ENCODE peak calls at places on chromosomes 11 and 22, in seven cellular contexts. One of them, this sample, is unnamed.

GRCh38 chr11:123195182-123196059 is at the start of gene CLMP:
- DNase-seq in lower leg skin: peak; percentile 89
- DNase-seq in pancreas: no peak
- DNase-seq in cardiac fibroblast: peak; percentile 77
- DNase-seq in Peyer's patch: peak; percentile 60
- DNase-seq in heart right ventricle: no peak
- DNase-seq in activated CD8-positive, alpha-beta T cell treated with anti-CD3 and anti-CD28 coated beads for 36 hours: peak; percentile 14
- DNase-seq in this sample: no peak

GRCh38 chr11:48081151-48082010 is 101.0 kb downstream of the PTPRJ start:
- DNase-seq in lower leg skin: peak; percentile 89
- DNase-seq in pancreas: no peak
- DNase-seq in cardiac fibroblast: peak; percentile 81
- DNase-seq in Peyer's patch: no peak
- DNase-seq in heart right ventricle: peak; percentile 76
- DNase-seq in activated CD8-positive, alpha-beta T cell treated with anti-CD3 and anti-CD28 coated beads for 36 hours: peak; percentile 24
- DNase-seq in this sample: peak; percentile 77

GRCh38 chr22:19174106-19175025 is 4.2 kb downstream of the SLC25A1 start:
- DNase-seq in lower leg skin: no peak
- DNase-seq in pancreas: no peak
- DNase-seq in cardiac fibroblast: peak; percentile 89
- DNase-seq in Peyer's patch: no peak
- DNase-seq in heart right ventricle: no peak
- DNase-seq in activated CD8-positive, alpha-beta T cell treated with anti-CD3 and anti-CD28 coated beads for 36 hours: no peak
- DNase-seq in this sample: no peak

GRCh38 chr11:100847696-100848216 is 160.7 kb downstream of the ARHGAP42 start:
- DNase-seq in lower leg skin: no peak
- DNase-seq in pancreas: no peak
- DNase-seq in cardiac fibroblast: no peak
- DNase-seq in Peyer's patch: no peak
- DNase-seq in heart right ventricle: no peak
- DNase-seq in activated CD8-positive, alpha-beta T cell treated with anti-CD3 and anti-CD28 coated beads for 36 hours: no peak
- DNase-seq in this sample: no peak

GRCh38 chr11:112255075-112255739 is 5.5 kb downstream of the PLET1 start:
- DNase-seq in lower leg skin: no peak
- DNase-seq in pancreas: no peak
- DNase-seq in cardiac fibroblast: peak; percentile 78
- DNase-seq in Peyer's patch: no peak
- DNase-seq in heart right ventricle: peak; percentile 15
- DNase-seq in activated CD8-positive, alpha-beta T cell treated with anti-CD3 and anti-CD28 coated beads for 36 hours: no peak
- DNase-seq in this sample: peak; percentile 52

GRCh38 chr11:46332568-46333128 is 14.6 kb upstream of the DGKZ start:
- DNase-seq in lower leg skin: no peak
- DNase-seq in pancreas: no peak
- DNase-seq in cardiac fibroblast: no peak
- DNase-seq in Peyer's patch: no peak
- DNase-seq in heart right ventricle: no peak
- DNase-seq in activated CD8-positive, alpha-beta T cell treated with anti-CD3 and anti-CD28 coated beads for 36 hours: peak; percentile 71
- DNase-seq in this sample: no peak

GRCh38 chr22:18095101-18095805 is 15.4 kb upstream of the TUBA8 start:
- DNase-seq in lower leg skin: no peak
- DNase-seq in pancreas: no peak
- DNase-seq in cardiac fibroblast: no peak
- DNase-seq in Peyer's patch: no peak
- DNase-seq in heart right ventricle: no peak
- DNase-seq in activated CD8-positive, alpha-beta T cell treated with anti-CD3 and anti-CD28 coated beads for 36 hours: peak; percentile 30
- DNase-seq in this sample: no peak

GRCh38 chr11:14029971-14030531 is 67.5 kb downstream of the SPON1 start:
- DNase-seq in lower leg skin: no peak
- DNase-seq in pancreas: peak; percentile 47
- DNase-seq in cardiac fibroblast: peak; percentile 91
- DNase-seq in Peyer's patch: peak; percentile 65
- DNase-seq in heart right ventricle: peak; percentile 65
- DNase-seq in activated CD8-positive, alpha-beta T cell treated with anti-CD3 and anti-CD28 coated beads for 36 hours: no peak
- DNase-seq in this sample: peak; percentile 9

GRCh38 chr11:9260182-9261146 is 4.7 kb downstream of the DENND5A start:
- DNase-seq in lower leg skin: no peak
- DNase-seq in pancreas: no peak
- DNase-seq in cardiac fibroblast: no peak
- DNase-seq in Peyer's patch: no peak
- DNase-seq in heart right ventricle: no peak
- DNase-seq in activated CD8-positive, alpha-beta T cell treated with anti-CD3 and anti-CD28 coated beads for 36 hours: peak; percentile 32
- DNase-seq in this sample: no peak

GRCh38 chr11:17923213-17923612 is 89.6 kb downstream of the SERGEF start:
- DNase-seq in lower leg skin: no peak
- DNase-seq in pancreas: no peak
- DNase-seq in cardiac fibroblast: peak; percentile 77
- DNase-seq in Peyer's patch: no peak
- DNase-seq in heart right ventricle: peak; percentile 29
- DNase-seq in activated CD8-positive, alpha-beta T cell treated with anti-CD3 and anti-CD28 coated beads for 36 hours: no peak
- DNase-seq in this sample: no peak

GRCh38 chr11:90947930-90948329 is 725.1 kb upstream of the CHORDC1 start:
- DNase-seq in lower leg skin: no peak
- DNase-seq in pancreas: no peak
- DNase-seq in cardiac fibroblast: no peak
- DNase-seq in Peyer's patch: no peak
- DNase-seq in heart right ventricle: no peak
- DNase-seq in activated CD8-positive, alpha-beta T cell treated with anti-CD3 and anti-CD28 coated beads for 36 hours: no peak
- DNase-seq in this sample: no peak

GRCh38 chr11:119907934-119908760 is 179.1 kb upstream of the NECTIN1 start:
- DNase-seq in lower leg skin: no peak
- DNase-seq in pancreas: no peak
- DNase-seq in cardiac fibroblast: no peak
- DNase-seq in Peyer's patch: no peak
- DNase-seq in heart right ventricle: no peak
- DNase-seq in activated CD8-positive, alpha-beta T cell treated with anti-CD3 and anti-CD28 coated beads for 36 hours: no peak
- DNase-seq in this sample: no peak

GRCh38 chr22:42202669-42203068 is 67.8 kb downstream of the TCF20 start:
- DNase-seq in lower leg skin: no peak
- DNase-seq in pancreas: no peak
- DNase-seq in cardiac fibroblast: peak; percentile 15
- DNase-seq in Peyer's patch: no peak
- DNase-seq in heart right ventricle: no peak
- DNase-seq in activated CD8-positive, alpha-beta T cell treated with anti-CD3 and anti-CD28 coated beads for 36 hours: peak; percentile 74
- DNase-seq in this sample: no peak

GRCh38 chr22:19242699-19243098 is 48.8 kb downstream of the CLTCL1 start:
- DNase-seq in lower leg skin: no peak
- DNase-seq in pancreas: no peak
- DNase-seq in cardiac fibroblast: no peak
- DNase-seq in Peyer's patch: no peak
- DNase-seq in heart right ventricle: no peak
- DNase-seq in activated CD8-positive, alpha-beta T cell treated with anti-CD3 and anti-CD28 coated beads for 36 hours: no peak
- DNase-seq in this sample: no peak

GRCh38 chr11:83063073-83063754 is 8.5 kb downstream of the RAB30 start:
- DNase-seq in lower leg skin: no peak
- DNase-seq in pancreas: no peak
- DNase-seq in cardiac fibroblast: peak; percentile 55
- DNase-seq in Peyer's patch: no peak
- DNase-seq in heart right ventricle: no peak
- DNase-seq in activated CD8-positive, alpha-beta T cell treated with anti-CD3 and anti-CD28 coated beads for 36 hours: peak; percentile 36
- DNase-seq in this sample: no peak

GRCh38 chr11:67345949-67346819 is 7.2 kb downstream of the POLD4 start:
- DNase-seq in lower leg skin: no peak
- DNase-seq in pancreas: peak; percentile 67
- DNase-seq in cardiac fibroblast: peak; percentile 77
- DNase-seq in Peyer's patch: no peak
- DNase-seq in heart right ventricle: no peak
- DNase-seq in activated CD8-positive, alpha-beta T cell treated with anti-CD3 and anti-CD28 coated beads for 36 hours: peak; percentile 41
- DNase-seq in this sample: no peak

GRCh38 chr11:112173152-112173551 is 2.2 kb upstream of the BCO2 start:
- DNase-seq in lower leg skin: no peak
- DNase-seq in pancreas: no peak
- DNase-seq in cardiac fibroblast: no peak
- DNase-seq in Peyer's patch: no peak
- DNase-seq in heart right ventricle: peak; percentile 36
- DNase-seq in activated CD8-positive, alpha-beta T cell treated with anti-CD3 and anti-CD28 coated beads for 36 hours: no peak
- DNase-seq in this sample: no peak

GRCh38 chr22:40147388-40148176 is 30.1 kb upstream of the TNRC6B start:
- DNase-seq in lower leg skin: no peak
- DNase-seq in pancreas: no peak
- DNase-seq in cardiac fibroblast: no peak
- DNase-seq in Peyer's patch: no peak
- DNase-seq in heart right ventricle: no peak
- DNase-seq in activated CD8-positive, alpha-beta T cell treated with anti-CD3 and anti-CD28 coated beads for 36 hours: no peak
- DNase-seq in this sample: no peak

GRCh38 chr11:7903940-7904339 is 27.1 kb downstream of the OR10A6 start:
- DNase-seq in lower leg skin: no peak
- DNase-seq in pancreas: no peak
- DNase-seq in cardiac fibroblast: no peak
- DNase-seq in Peyer's patch: no peak
- DNase-seq in heart right ventricle: no peak
- DNase-seq in activated CD8-positive, alpha-beta T cell treated with anti-CD3 and anti-CD28 coated beads for 36 hours: no peak
- DNase-seq in this sample: no peak

GRCh38 chr11:10894666-10895065 is 36.8 kb upstream of the ZBED5 start:
- DNase-seq in lower leg skin: no peak
- DNase-seq in pancreas: no peak
- DNase-seq in cardiac fibroblast: no peak
- DNase-seq in Peyer's patch: no peak
- DNase-seq in heart right ventricle: no peak
- DNase-seq in activated CD8-positive, alpha-beta T cell treated with anti-CD3 and anti-CD28 coated beads for 36 hours: no peak
- DNase-seq in this sample: no peak

GRCh38 chr11:10892250-10892649 is 34.4 kb upstream of the ZBED5 start:
- DNase-seq in lower leg skin: no peak
- DNase-seq in pancreas: no peak
- DNase-seq in cardiac fibroblast: no peak
- DNase-seq in Peyer's patch: no peak
- DNase-seq in heart right ventricle: no peak
- DNase-seq in activated CD8-positive, alpha-beta T cell treated with anti-CD3 and anti-CD28 coated beads for 36 hours: no peak
- DNase-seq in this sample: no peak

GRCh38 chr11:10891321-10891720 is 33.5 kb upstream of the ZBED5 start:
- DNase-seq in lower leg skin: no peak
- DNase-seq in pancreas: no peak
- DNase-seq in cardiac fibroblast: no peak
- DNase-seq in Peyer's patch: no peak
- DNase-seq in heart right ventricle: no peak
- DNase-seq in activated CD8-positive, alpha-beta T cell treated with anti-CD3 and anti-CD28 coated beads for 36 hours: no peak
- DNase-seq in this sample: no peak

GRCh38 chr11:10895285-10895684 is 37.4 kb upstream of the ZBED5 start:
- DNase-seq in lower leg skin: no peak
- DNase-seq in pancreas: no peak
- DNase-seq in cardiac fibroblast: no peak
- DNase-seq in Peyer's patch: no peak
- DNase-seq in heart right ventricle: no peak
- DNase-seq in activated CD8-positive, alpha-beta T cell treated with anti-CD3 and anti-CD28 coated beads for 36 hours: no peak
- DNase-seq in this sample: no peak

DNA sequence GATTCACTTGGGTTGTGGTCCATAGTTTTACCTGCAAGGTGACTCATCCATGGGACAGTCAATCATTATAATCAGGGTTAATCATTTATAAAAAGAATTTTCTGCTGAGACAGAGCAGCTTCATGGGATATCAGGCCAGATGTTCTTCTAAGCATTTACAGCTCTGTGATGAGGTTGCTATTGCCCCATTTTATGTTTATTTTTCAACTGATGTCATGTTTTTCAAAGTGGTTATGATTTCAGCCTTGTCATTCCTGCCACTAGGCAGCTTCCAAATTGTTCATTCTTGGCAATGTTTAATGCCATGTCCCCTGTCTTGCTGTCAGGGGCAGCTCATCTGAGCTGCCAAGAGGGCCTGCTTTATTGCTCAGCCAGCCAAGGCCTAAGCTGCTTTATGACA is 35.9 kb upstream of the ZBED5 start:
- DNase-seq in lower leg skin: no peak
- DNase-seq in pancreas: no peak
- DNase-seq in cardiac fibroblast: peak; percentile 59
- DNase-seq in Peyer's patch: no peak
- DNase-seq in heart right ventricle: no peak
- DNase-seq in activated CD8-positive, alpha-beta T cell treated with anti-CD3 and anti-CD28 coated beads for 36 hours: no peak
- DNase-seq in this sample: peak; percentile 55
- TF ChIP-seq CTCF in lower leg skin: no peak
- TF ChIP-seq CTCF in pancreas: no peak
- TF ChIP-seq CTCF in cardiac fibroblast: peak; percentile 43
- TF ChIP-seq CTCF in Peyer's patch: peak; percentile 73
- TF ChIP-seq CTCF in heart right ventricle: no peak
- TF ChIP-seq CTCF in activated CD8-positive, alpha-beta T cell treated with anti-CD3 and anti-CD28 coated beads for 36 hours: no peak
- TF ChIP-seq CTCF in this sample: peak; percentile 24

GRCh38 chr22:22369962-22370265 is 125.3 kb downstream of the VPREB1 start:
- DNase-seq in lower leg skin: no peak
- DNase-seq in pancreas: no peak
- DNase-seq in cardiac fibroblast: no peak
- DNase-seq in Peyer's patch: no peak
- DNase-seq in heart right ventricle: no peak
- DNase-seq in activated CD8-positive, alpha-beta T cell treated with anti-CD3 and anti-CD28 coated beads for 36 hours: no peak
- DNase-seq in this sample: no peak

GRCh38 chr22:22371031-22371541 is 126.5 kb downstream of the VPREB1 start:
- DNase-seq in lower leg skin: no peak
- DNase-seq in pancreas: no peak
- DNase-seq in cardiac fibroblast: peak; percentile 2
- DNase-seq in Peyer's patch: no peak
- DNase-seq in heart right ventricle: peak; percentile 45
- DNase-seq in activated CD8-positive, alpha-beta T cell treated with anti-CD3 and anti-CD28 coated beads for 36 hours: no peak
- DNase-seq in this sample: no peak

GRCh38 chr22:22374163-22374562 is 129.6 kb downstream of the VPREB1 start:
- DNase-seq in lower leg skin: no peak
- DNase-seq in pancreas: no peak
- DNase-seq in cardiac fibroblast: no peak
- DNase-seq in Peyer's patch: no peak
- DNase-seq in heart right ventricle: no peak
- DNase-seq in activated CD8-positive, alpha-beta T cell treated with anti-CD3 and anti-CD28 coated beads for 36 hours: no peak
- DNase-seq in this sample: no peak

GRCh38 chr22:22374579-22374978 is 130.0 kb downstream of the VPREB1 start:
- DNase-seq in lower leg skin: no peak
- DNase-seq in pancreas: no peak
- DNase-seq in cardiac fibroblast: no peak
- DNase-seq in Peyer's patch: no peak
- DNase-seq in heart right ventricle: no peak
- DNase-seq in activated CD8-positive, alpha-beta T cell treated with anti-CD3 and anti-CD28 coated beads for 36 hours: no peak
- DNase-seq in this sample: no peak

DNA sequence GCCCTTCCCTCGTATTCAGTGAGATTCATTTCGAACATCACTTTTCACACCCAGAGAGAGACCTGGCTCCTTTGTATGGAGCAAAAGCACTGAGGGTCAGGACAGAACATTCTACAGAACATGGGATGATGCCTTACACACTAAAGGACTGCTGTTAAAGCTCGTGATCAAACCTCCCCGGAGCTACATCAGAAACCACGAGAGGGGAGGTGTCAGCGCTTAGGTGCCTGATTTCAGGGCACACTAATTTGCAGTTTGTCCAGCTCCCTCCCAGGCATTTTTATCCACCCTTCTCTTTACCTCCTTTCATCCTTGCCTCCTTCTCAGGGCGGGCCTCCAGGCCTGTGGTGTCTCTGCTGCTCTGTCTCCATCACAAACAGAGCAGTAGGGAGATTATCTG is 127.5 kb downstream of the VPREB1 start:
- DNase-seq in lower leg skin: no peak
- DNase-seq in pancreas: no peak
- DNase-seq in cardiac fibroblast: no peak
- DNase-seq in Peyer's patch: no peak
- DNase-seq in heart right ventricle: no peak
- DNase-seq in activated CD8-positive, alpha-beta T cell treated with anti-CD3 and anti-CD28 coated beads for 36 hours: no peak
- DNase-seq in this sample: no peak
- TF ChIP-seq CTCF in lower leg skin: no peak
- TF ChIP-seq CTCF in pancreas: no peak
- TF ChIP-seq CTCF in cardiac fibroblast: no peak
- TF ChIP-seq CTCF in Peyer's patch: no peak
- TF ChIP-seq CTCF in heart right ventricle: no peak
- TF ChIP-seq CTCF in activated CD8-positive, alpha-beta T cell treated with anti-CD3 and anti-CD28 coated beads for 36 hours: no peak
- TF ChIP-seq CTCF in this sample: no peak

GRCh38 chr11:24515632-24516031 is 18.8 kb downstream of the LUZP2 start:
- DNase-seq in lower leg skin: no peak
- DNase-seq in pancreas: no peak
- DNase-seq in cardiac fibroblast: no peak
- DNase-seq in Peyer's patch: no peak
- DNase-seq in heart right ventricle: no peak
- DNase-seq in activated CD8-positive, alpha-beta T cell treated with anti-CD3 and anti-CD28 coated beads for 36 hours: no peak
- DNase-seq in this sample: no peak
- TF ChIP-seq CTCF in lower leg skin: no peak
- TF ChIP-seq CTCF in pancreas: no peak
- TF ChIP-seq CTCF in cardiac fibroblast: no peak
- TF ChIP-seq CTCF in Peyer's patch: no peak
- TF ChIP-seq CTCF in heart right ventricle: no peak
- TF ChIP-seq CTCF in activated CD8-positive, alpha-beta T cell treated with anti-CD3 and anti-CD28 coated beads for 36 hours: no peak
- TF ChIP-seq CTCF in this sample: no peak

GRCh38 chr11:23554002-23554401 is 693.7 kb upstream of the CCDC179 start:
- DNase-seq in lower leg skin: no peak
- DNase-seq in pancreas: no peak
- DNase-seq in cardiac fibroblast: no peak
- DNase-seq in Peyer's patch: no peak
- DNase-seq in heart right ventricle: no peak
- DNase-seq in activated CD8-positive, alpha-beta T cell treated with anti-CD3 and anti-CD28 coated beads for 36 hours: no peak
- DNase-seq in this sample: no peak
- TF ChIP-seq CTCF in lower leg skin: no peak
- TF ChIP-seq CTCF in pancreas: no peak
- TF ChIP-seq CTCF in cardiac fibroblast: no peak
- TF ChIP-seq CTCF in Peyer's patch: peak; percentile 19
- TF ChIP-seq CTCF in heart right ventricle: no peak
- TF ChIP-seq CTCF in activated CD8-positive, alpha-beta T cell treated with anti-CD3 and anti-CD28 coated beads for 36 hours: no peak
- TF ChIP-seq CTCF in this sample: no peak